ENCODE peak calls at places on chromosomes 12 and 14, in ten cellular contexts. C is cortex of kidney; O is iPS-NIHi11; R is DMS 273 treated with DMSO at 0.1 percent for 48 hours; K is aorta; Y is NCI-H2171; M is activated naive CD4-positive, alpha-beta T cell treated with anti-CD3 and anti-CD28 coated beads for 36 hours; V is GM20000; E is activated T-cell treated with anti-CD3 and anti-CD28 coated beads for 1 hour; X is astrocyte of the spinal cord. Z is an unnamed sample.

GRCh38 chr12:27969901-27970390 is 2.6 kb downstream of the PTHLH start:
- DNase-seq in C (no peak), O (peak), R (peak), K (peak), Y (peak), M (peak), V (peak), E (no peak), X (peak), Z (no peak)

GRCh38 chr12:62537544-62537943 is 70.9 kb downstream of the MON2 start:
- DNase-seq in C (no peak), O (no peak), R (no peak), K (peak), Y (no peak), M (no peak), V (no peak), E (no peak), X (peak), Z (no peak)

GRCh38 chr14:56875104-56875675 is 64.9 kb upstream of the OTX2 start:
- DNase-seq in C (no peak), O (no peak), R (no peak), K (no peak), Y (no peak), M (no peak), V (no peak), E (no peak), X (no peak), Z (no peak)

GRCh38 chr12:91954326-91954725 is 191.3 kb downstream of the BTG1 start:
- DNase-seq in C (no peak), O (no peak), R (no peak), K (no peak), Y (no peak), M (no peak), V (no peak), E (no peak), X (no peak), Z (no peak)

GRCh38 chr12:131643581-131644452 is 67.1 kb upstream of the SFSWAP start:
- DNase-seq in C (no peak), O (no peak), R (no peak), K (no peak), Y (no peak), M (no peak), V (no peak), E (no peak), X (no peak), Z (no peak)

GRCh38 chr12:6370994-6371754 is 4.2 kb downstream of the SCNN1A start:
- DNase-seq in C (no peak), O (peak), R (no peak), K (peak), Y (peak), M (peak), V (no peak), E (no peak), X (peak), Z (no peak)

GRCh38 chr12:7915911-7916403 is 20.0 kb downstream of the SLC2A3 start:
- DNase-seq in C (no peak), O (peak), R (no peak), K (no peak), Y (peak), M (no peak), V (no peak), E (no peak), X (no peak), Z (no peak)

GRCh38 chr14:100692859-100693558 is 33.7 kb upstream of the DLK1 start:
- DNase-seq in C (no peak), O (no peak), R (no peak), K (no peak), Y (no peak), M (no peak), V (no peak), E (no peak), X (peak), Z (no peak)

GRCh38 chr12:96879301-96879700 is 27.8 kb upstream of the NEDD1 start:
- DNase-seq in C (no peak), O (no peak), R (no peak), K (no peak), Y (no peak), M (no peak), V (no peak), E (no peak), X (peak), Z (no peak)

GRCh38 chr12:52601671-52602070 is 408 bp upstream of the KRT72 start:
- DNase-seq in C (no peak), O (no peak), R (no peak), K (no peak), Y (no peak), M (peak), V (no peak), E (no peak), X (no peak), Z (no peak)

GRCh38 chr12:81598205-81598604 is 160.9 kb downstream of the PPFIA2 start:
- DNase-seq in C (no peak), O (no peak), R (peak), K (no peak), Y (peak), M (no peak), V (no peak), E (no peak), X (no peak), Z (no peak)

GRCh38 chr12:26101833-26102232 is 23.0 kb downstream of the BHLHE41 start:
- DNase-seq in C (no peak), O (no peak), R (no peak), K (no peak), Y (no peak), M (no peak), V (no peak), E (no peak), X (no peak), Z (no peak)

GRCh38 chr14:75979071-75979571 is 2.7 kb downstream of the TGFB3 start:
- DNase-seq in C (no peak), O (peak), R (no peak), K (no peak), Y (peak), M (peak), V (peak), E (no peak), X (peak), Z (no peak)

GRCh38 chr14:89276424-89276975 is 140.5 kb downstream of the FOXN3 start:
- DNase-seq in C (no peak), O (no peak), R (no peak), K (no peak), Y (no peak), M (peak), V (peak), E (no peak), X (peak), Z (no peak)

GRCh38 chr14:29220077-29220476 is 453.5 kb downstream of the FOXG1 start:
- DNase-seq in C (no peak), O (no peak), R (peak), K (no peak), Y (peak), M (no peak), V (no peak), E (no peak), X (no peak), Z (no peak)

GRCh38 chr12:47277972-47278448 is 198.3 kb upstream of the AMIGO2 start:
- DNase-seq in C (no peak), O (peak), R (no peak), K (no peak), Y (no peak), M (peak), V (no peak), E (no peak), X (peak), Z (no peak)

GRCh38 chr12:26135571-26135970 is 10.7 kb upstream of the BHLHE41 start:
- DNase-seq in C (no peak), O (no peak), R (no peak), K (no peak), Y (no peak), M (no peak), V (no peak), E (no peak), X (no peak), Z (no peak)

GRCh38 chr12:69431604-69432222 is 38.5 kb upstream of the FRS2 start:
- DNase-seq in C (no peak), O (no peak), R (no peak), K (no peak), Y (no peak), M (no peak), V (no peak), E (no peak), X (no peak), Z (no peak)

GRCh38 chr14:58626441-58626840 is 11.3 kb upstream of the DACT1 start:
- DNase-seq in C (no peak), O (no peak), R (no peak), K (no peak), Y (no peak), M (no peak), V (no peak), E (no peak), X (peak), Z (no peak)

GRCh38 chr12:19826988-19827550 is 387.8 kb downstream of the AEBP2 start:
- DNase-seq in C (no peak), O (no peak), R (no peak), K (no peak), Y (no peak), M (no peak), V (no peak), E (no peak), X (no peak), Z (no peak)

GRCh38 chr14:24458736-24459135 is 16.2 kb upstream of the SDR39U1 start:
- DNase-seq in C (no peak), O (no peak), R (no peak), K (no peak), Y (no peak), M (no peak), V (no peak), E (no peak), X (no peak), Z (no peak)

GRCh38 chr12:4535092-4535491 is 3.6 kb upstream of the RAD51AP1 start:
- DNase-seq in C (no peak), O (no peak), R (no peak), K (no peak), Y (no peak), M (no peak), V (no peak), E (no peak), X (no peak), Z (no peak)

GRCh38 chr14:100472094-100472455 is 115.1 kb downstream of the BEGAIN start:
- DNase-seq in C (no peak), O (no peak), R (no peak), K (no peak), Y (peak), M (no peak), V (no peak), E (no peak), X (no peak), Z (no peak)

GRCh38 chr14:81390706-81391105 is 9.4 kb downstream of the STON2 start:
- DNase-seq in C (no peak), O (no peak), R (no peak), K (no peak), Y (no peak), M (no peak), V (no peak), E (no peak), X (no peak), Z (no peak)

GRCh38 chr14:63205281-63205575 is 985 bp downstream of the RHOJ start:
- DNase-seq in C (no peak), O (no peak), R (no peak), K (no peak), Y (no peak), M (no peak), V (no peak), E (no peak), X (no peak), Z (no peak)

GRCh38 chr12:111444314-111444705 is 38.6 kb downstream of the SH2B3 start:
- DNase-seq in C (no peak), O (no peak), R (no peak), K (no peak), Y (no peak), M (peak), V (peak), E (no peak), X (peak), Z (no peak)

GRCh38 chr12:121137512-121137911 is 4.8 kb downstream of the P2RX7 start:
- DNase-seq in C (no peak), O (no peak), R (no peak), K (no peak), Y (no peak), M (no peak), V (no peak), E (no peak), X (no peak), Z (no peak)

GRCh38 chr14:53791116-53791515 is 165.5 kb downstream of the BMP4 start:
- DNase-seq in C (no peak), O (no peak), R (no peak), K (no peak), Y (no peak), M (no peak), V (no peak), E (no peak), X (no peak), Z (no peak)

GRCh38 chr14:91714805-91715204 is 17.1 kb downstream of the CATSPERB start:
- DNase-seq in C (no peak), O (no peak), R (no peak), K (no peak), Y (no peak), M (peak), V (no peak), E (peak), X (no peak), Z (no peak)

GRCh38 chr12:120866143-120866542 is 38.0 kb downstream of the SPPL3 start:
- DNase-seq in C (no peak), O (no peak), R (no peak), K (no peak), Y (no peak), M (no peak), V (no peak), E (no peak), X (no peak), Z (no peak)

GRCh38 chr12:113249546-113249945 is 28.3 kb downstream of the TPCN1 start:
- DNase-seq in C (no peak), O (no peak), R (no peak), K (no peak), Y (no peak), M (no peak), V (no peak), E (no peak), X (no peak), Z (no peak)

GRCh38 chr14:56816575-56817391 is 6.5 kb upstream of the OTX2 start:
- DNase-seq in C (no peak), O (peak), R (no peak), K (no peak), Y (no peak), M (no peak), V (no peak), E (no peak), X (no peak), Z (no peak)

GRCh38 chr14:102335163-102335562 is 15.6 kb downstream of the ZNF839 start:
- DNase-seq in C (no peak), O (no peak), R (no peak), K (no peak), Y (no peak), M (no peak), V (no peak), E (no peak), X (no peak), Z (no peak)

GRCh38 chr12:113040722-113041168 is 15.8 kb upstream of the DTX1 start:
- DNase-seq in C (no peak), O (no peak), R (no peak), K (peak), Y (no peak), M (no peak), V (no peak), E (no peak), X (peak), Z (no peak)

GRCh38 chr14:54117401-54117800 is 160.8 kb upstream of the BMP4 start:
- DNase-seq in C (no peak), O (no peak), R (no peak), K (no peak), Y (no peak), M (no peak), V (no peak), E (no peak), X (no peak), Z (no peak)

GRCh38 chr14:103916636-103917262 is 11.5 kb upstream of the TDRD9 start:
- DNase-seq in C (no peak), O (no peak), R (no peak), K (no peak), Y (no peak), M (no peak), V (no peak), E (no peak), X (no peak), Z (no peak)

GRCh38 chr14:105300542-105301102 is at the start of gene BRF1:
- DNase-seq in C (peak), O (peak), R (peak), K (peak), Y (peak), M (peak), V (peak), E (peak), X (peak), Z (peak)